ENCODE peak calls at places on chromosomes 3 and 15, in eight cellular contexts. C is hippocampal formation; G is activated T-helper 1 cell treated with anti-CD3 and anti-CD28 coated beads, Interleukin-12 subunit alpha, Interleukin-12 subunit beta, Interleukin-2, Interleukin-4 antibody, amounts not matched to agents 30 ng/mL and 10 ng/mL and 1 ng/mL, durations not matched to agents 14 hours and 24 hours and 36 hours; U is brain microvascular endothelial cell; Q is spleen; F is foreskin fibroblast; Y is astrocyte of the spinal cord; B is Peyer's patch. M is an unnamed sample.

GRCh38 chr15:77415450-77416448 is 4.2 kb downstream of the PEAK1 start:
- DNase-seq in C (no peak), G (no peak), U (no peak), Q (no peak), F (peak), Y (no peak), B (no peak), M (no peak)

GRCh38 chr3:152256829-152257228 is 11.9 kb upstream of the MBNL1 start:
- DNase-seq in C (no peak), G (no peak), U (no peak), Q (no peak), F (no peak), Y (no peak), B (no peak), M (no peak)

GRCh38 chr3:46898321-46899150 is 21.0 kb downstream of the PTH1R start:
- DNase-seq in C (no peak), G (no peak), U (no peak), Q (peak), F (no peak), Y (no peak), B (no peak), M (no peak)

GRCh38 chr15:90103669-90104329 is 1.5 kb upstream of the IDH2 start:
- DNase-seq in C (no peak), G (no peak), U (no peak), Q (peak), F (no peak), Y (no peak), B (no peak), M (no peak)

GRCh38 chr15:52481915-52482314 is 46.8 kb downstream of the MYO5A start:
- DNase-seq in C (no peak), G (peak), U (peak), Q (no peak), F (peak), Y (peak), B (no peak), M (peak)

GRCh38 chr3:182605882-182606611 is 187.3 kb upstream of the ATP11B start:
- DNase-seq in C (no peak), G (no peak), U (no peak), Q (no peak), F (no peak), Y (no peak), B (no peak), M (no peak)

GRCh38 chr3:37498126-37499039 is 324.0 kb upstream of the LRRFIP2 start:
- DNase-seq in C (no peak), G (no peak), U (no peak), Q (no peak), F (no peak), Y (no peak), B (no peak), M (no peak)

GRCh38 chr3:188955919-188956318 is 215.9 kb upstream of the TPRG1 start:
- DNase-seq in C (no peak), G (no peak), U (no peak), Q (no peak), F (peak), Y (no peak), B (no peak), M (no peak)

GRCh38 chr3:59425942-59426341 is 376.1 kb upstream of the CFAP20DC start:
- DNase-seq in C (no peak), G (peak), U (no peak), Q (no peak), F (no peak), Y (no peak), B (no peak), M (no peak)

GRCh38 chr3:21017115-21017852 is 733.7 kb downstream of the ZNF385D start:
- DNase-seq in C (no peak), G (no peak), U (no peak), Q (no peak), F (no peak), Y (no peak), B (no peak), M (no peak)

GRCh38 chr3:37096292-37096691 is 78.1 kb downstream of the LRRFIP2 start:
- DNase-seq in C (no peak), G (no peak), U (peak), Q (no peak), F (peak), Y (peak), B (no peak), M (peak)

GRCh38 chr3:40780341-40780800 is 255.6 kb downstream of the ZNF621 start:
- DNase-seq in C (peak), G (no peak), U (peak), Q (no peak), F (peak), Y (no peak), B (no peak), M (no peak)

GRCh38 chr3:51943451-51944391 is 1.6 kb downstream of the PARP3 start:
- DNase-seq in C (no peak), G (no peak), U (no peak), Q (peak), F (no peak), Y (no peak), B (no peak), M (no peak)

GRCh38 chr3:48952510-48953118 is 34.0 kb downstream of the ARIH2 start:
- DNase-seq in C (no peak), G (no peak), U (no peak), Q (no peak), F (peak), Y (no peak), B (peak), M (no peak)

M was measured in non-pigmented ciliary epithelial cell.